ENCODE peak calls at places on chromosomes 12 and 14, in four cellular contexts. V is GM06990, L is HuH-7, T is anterior cingulate cortex. A is an unnamed sample.

GRCh38 chr14:89290813-89291212 is 126.2 kb downstream of the FOXN3 start:
- DNase-seq in V (no peak), T (no peak), L (no peak), A (no peak)

GRCh38 chr12:116314477-116314876 is 37.0 kb upstream of the MED13L start:
- DNase-seq in V (no peak), T (no peak), L (no peak), A (no peak)

GRCh38 chr14:77612011-77612620 is 4.3 kb downstream of the SPTLC2 start:
- DNase-seq in V (no peak), T (no peak), L (no peak), A (no peak)

GRCh38 chr14:89957791-89958190 is 2.1 kb downstream of the TDP1 start:
- DNase-seq in L (no peak), V (no peak), T (peak; percentile 30), A (no peak)

GRCh38 chr14:22558221-22558913 is 30.7 kb downstream of the DAD1 start:
- DNase-seq in T (no peak), V (no peak), L (no peak), A (no peak)

GRCh38 chr12:26125451-26126339 is 858 bp upstream of the BHLHE41 start:
- DNase-seq in V (peak; percentile 65), T (peak; percentile 72), L (peak; percentile 85), A (no peak)

GRCh38 chr12:852864-853263 is 96.6 kb downstream of the RAD52 start:
- DNase-seq in L (no peak), T (no peak), V (no peak), A (no peak)

GRCh38 chr14:54789166-54789565 is 113.5 kb downstream of the GCH1 start:
- DNase-seq in L (no peak), T (no peak), V (no peak), A (no peak)

GRCh38 chr12:131368073-131369071 is 342.5 kb upstream of the SFSWAP start:
- DNase-seq in V (no peak), L (no peak), T (no peak), A (no peak)

GRCh38 chr12:67067453-67068203 is 201.5 kb upstream of the CAND1 start:
- DNase-seq in T (no peak), L (no peak), V (no peak), A (no peak)

GRCh38 chr12:5000204-5000603 is 43.5 kb upstream of the KCNA5 start:
- DNase-seq in T (no peak), L (peak; percentile 9), V (no peak), A (no peak)

GRCh38 chr12:10802587-10802986 is at the start of gene TAS2R7:
- DNase-seq in V (no peak), L (no peak), T (no peak), A (no peak)

GRCh38 chr14:69320581-69321365 is 60.8 kb downstream of the GALNT16 start:
- DNase-seq in T (no peak), L (no peak), V (no peak), A (no peak)

GRCh38 chr12:124613151-124613585 is 45.8 kb upstream of the NCOR2 start:
- DNase-seq in V (no peak), T (no peak), L (no peak), A (peak; percentile 26)

GRCh38 chr12:21893924-21894323 is 47.3 kb downstream of the ABCC9 start:
- DNase-seq in L (no peak), V (no peak), T (no peak), A (no peak)

GRCh38 chr12:20368653-20369163 is 371 bp downstream of the PDE3A start:
- DNase-seq in L (peak; percentile 55), V (peak; percentile 6), T (no peak), A (no peak)

GRCh38 chr12:31507966-31508365 is 83.0 kb downstream of the DENND5B start:
- DNase-seq in T (no peak), L (no peak), V (no peak), A (no peak)

GRCh38 chr12:26940820-26941219 is 2.5 kb downstream of the FGFR1OP2 start:
- DNase-seq in L (no peak), T (no peak), V (no peak), A (no peak)

GRCh38 chr12:104457746-104458644 is 1.2 kb downstream of the CHST11 start:
- DNase-seq in T (no peak), L (peak; percentile 43), V (peak; percentile 68), A (no peak)

GRCh38 chr12:79929065-79929464 is 5.8 kb downstream of the PPP1R12A start:
- DNase-seq in V (no peak), T (no peak), L (no peak), A (no peak)

GRCh38 chr12:100404769-100405407 is 48.0 kb downstream of the SLC17A8 start:
- DNase-seq in L (peak; percentile 41), T (no peak), V (peak; percentile 32), A (peak; percentile 17)

GRCh38 chr12:51751657-51752056 is 96.9 kb downstream of the FIGNL2 start:
- DNase-seq in T (peak; percentile 43), L (no peak), V (no peak), A (no peak)